ENCODE peak calls at places on chromosomes 5 and 9, in seven cellular contexts. F is tibial artery; J is A549; V is CD8-positive, alpha-beta memory T cell; B is lower lobe of right lung; X is PC-9; L is PC-3. T is an unnamed sample. For H3K9me3, the result is how much of the 10 kb centered on the place peaks cover.

GRCh38 chr9:130770679-130771442 is 64.2 kb upstream of the ABL1 start:
- DNase-seq in V (no peak), L (peak), F (no peak), B (no peak), X (peak), J (peak), T (no peak)

GRCh38 chr9:31023793-31024192 is 1360.7 kb upstream of the ACO1 start:
- DNase-seq in V (no peak), X (no peak), L (no peak), F (no peak), J (no peak), B (no peak), T (no peak)

GRCh38 chr9:16405421-16405820 is 465.0 kb downstream of the BNC2 start:
- DNase-seq in V (no peak), B (no peak), X (no peak), F (no peak), L (no peak), J (no peak), T (no peak)

GRCh38 chr5:1762121-1762877 is 37.3 kb downstream of the MRPL36 start:
- DNase-seq in L (no peak), X (no peak), F (peak), J (no peak), B (peak), V (no peak), T (no peak)

GRCh38 chr9:74753650-74754049 is 134.1 kb downstream of the TRPM6 start:
- DNase-seq in V (no peak), X (no peak), L (no peak), F (no peak), J (no peak), B (no peak), T (no peak)

GRCh38 chr9:99544526-99544925 is 277.2 kb upstream of the NR4A3 start:
- DNase-seq in L (no peak), B (no peak), J (no peak), F (no peak), V (no peak), X (no peak), T (no peak)

GRCh38 chr9:129471201-129472019 is 149.5 kb downstream of the C9orf50 start:
- DNase-seq in X (no peak), L (no peak), F (no peak), J (no peak), B (no peak), V (no peak), T (no peak)

GRCh38 chr5:82387041-82387818 is 109.1 kb upstream of the RPS23 start:
- DNase-seq in X (peak), L (peak), B (no peak), J (peak), F (no peak), V (no peak), T (no peak)

GRCh38 chr5:45796959-45797553 is 100.9 kb upstream of the HCN1 start:
- DNase-seq in V (no peak), J (no peak), B (no peak), F (no peak), X (no peak), L (peak), T (no peak)

GRCh38 chr9:36101916-36102741 is 34.4 kb upstream of the GLIPR2 start:
- DNase-seq in F (peak), L (peak), X (peak), J (peak), B (no peak), V (no peak), T (no peak)

GRCh38 chr5:115685480-115685879 is 59.6 kb upstream of the TMED7 start:
- DNase-seq in X (no peak), V (no peak), L (no peak), B (no peak), J (no peak), F (no peak), T (no peak)

GRCh38 chr5:31365776-31366175 is 166.1 kb downstream of the DROSHA start:
- DNase-seq in J (no peak), F (no peak), X (peak), V (no peak), L (no peak), B (no peak), T (no peak)

GRCh38 chr5:18789216-18789615 is 1155.0 kb downstream of the TAF11L14 start:
- DNase-seq in F (no peak), J (no peak), L (no peak), B (no peak), V (no peak), X (no peak), T (no peak)

GRCh38 chr5:115415143-115415491 is 118.7 kb upstream of the CCDC112 start:
- DNase-seq in J (peak), X (peak), B (peak), F (no peak), V (no peak), L (peak), T (no peak)

GRCh38 chr9:70044450-70045307 is 1.0 kb downstream of the MAMDC2 start:
- DNase-seq in F (no peak), L (no peak), B (no peak), J (peak), X (peak), V (no peak), T (no peak)

GRCh38 chr9:21994996-21995651 is 533 bp downstream of the CDKN2B-AS1 start:
- DNase-seq in L (peak), F (peak), J (no peak), B (peak), V (peak), X (peak), T (peak)

GRCh38 chr9:89022902-89023301 is 31.6 kb downstream of the S1PR3 start:
- DNase-seq in L (no peak), X (no peak), B (peak), V (no peak), J (no peak), F (peak), T (no peak)

GRCh38 chr9:137430723-137431415 is 7.7 kb downstream of the NOXA1 start:
- DNase-seq in V (no peak), X (no peak), F (no peak), B (peak), L (no peak), J (no peak), T (no peak)
- H3K9me3 ChIP-seq in V (under half), X (under half), F (under half), B (under half), L (under half), J (under half), T (under half)

GRCh38 chr5:86463339-86463738 is 154.4 kb upstream of the COX7C start:
- DNase-seq in B (no peak), F (no peak), L (peak), V (no peak), X (no peak), J (peak), T (no peak)
- H3K9me3 ChIP-seq in B (under half), F (under half), L (under half), V (under half), X (under half), J (under half), T (under half)

GRCh38 chr9:1071730-1072129 is 21.6 kb downstream of the DMRT2 start:
- DNase-seq in B (peak), J (no peak), X (no peak), F (no peak), L (peak), V (no peak), T (no peak)

GRCh38 chr9:1077616-1078015 is 27.5 kb downstream of the DMRT2 start:
- DNase-seq in B (no peak), J (no peak), X (no peak), L (no peak), F (no peak), V (no peak), T (no peak)

DNA sequence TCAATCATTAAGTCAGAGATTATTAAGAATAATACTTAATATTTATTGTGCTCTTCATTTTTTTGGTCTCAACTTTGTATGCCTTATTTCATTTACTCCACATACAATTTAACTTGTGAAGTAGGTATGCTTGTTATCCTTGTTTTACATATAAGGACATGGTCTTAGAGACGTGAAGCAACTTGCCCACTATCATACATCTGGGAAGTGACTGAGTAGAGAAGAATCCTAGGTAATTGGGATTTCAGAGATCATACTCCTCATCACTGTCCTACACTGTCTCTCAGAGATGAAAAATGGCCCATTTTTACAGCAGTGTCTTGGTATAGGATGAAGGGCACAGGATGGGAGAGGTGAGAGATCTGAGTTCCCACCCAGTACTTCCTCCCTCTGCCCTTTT is 23.3 kb downstream of the DMRT2 start:
- DNase-seq in X (no peak), L (no peak), V (no peak), J (no peak), F (no peak), B (no peak), T (no peak)
- H3K9me3 ChIP-seq in X (under half), L (under half), V (under half), J (under half), F (under half), B (under half), T (under half)

DNA sequence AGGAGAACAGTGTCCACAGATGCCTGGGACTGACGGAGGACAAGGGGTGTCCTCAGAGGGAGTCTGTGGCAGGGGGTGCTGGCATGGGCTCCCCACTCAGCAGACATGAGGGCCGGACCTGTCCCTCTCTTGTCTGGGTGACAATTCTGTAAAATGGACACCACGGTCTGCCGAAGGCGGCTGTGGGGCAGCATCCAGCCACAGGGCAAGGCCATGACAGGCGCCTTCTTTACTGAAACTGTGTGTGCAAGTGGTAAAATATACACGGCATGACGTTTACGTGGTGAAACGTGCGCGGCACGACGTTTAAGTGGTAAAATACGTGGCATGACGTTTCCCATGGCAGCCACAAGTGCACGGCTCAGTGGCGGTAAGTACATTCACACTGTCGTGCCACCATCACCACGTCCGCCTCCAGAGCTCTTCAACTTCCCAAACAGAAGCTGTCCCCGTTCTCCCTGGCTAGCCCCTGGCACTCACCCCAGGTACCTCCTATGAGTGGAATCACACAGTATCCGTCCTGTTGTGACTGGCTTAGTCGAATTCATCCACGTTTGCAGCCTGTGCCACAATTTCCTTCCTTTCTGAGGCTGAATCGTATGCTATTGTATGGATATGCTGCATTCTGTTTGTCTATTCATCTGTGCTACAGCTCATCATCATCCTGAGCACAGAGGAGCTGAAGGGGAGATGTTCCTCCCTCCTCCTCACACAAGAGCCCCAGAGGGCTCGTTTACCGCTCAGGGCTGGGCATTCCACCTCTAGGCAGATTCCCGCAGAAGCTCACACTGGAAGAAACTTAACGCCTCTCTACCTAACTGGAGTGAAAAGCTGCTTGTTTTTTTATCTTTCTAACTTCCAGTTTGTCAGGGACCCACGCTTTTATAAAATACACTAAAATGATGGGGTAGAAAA is 52.5 kb downstream of the COL23A1 start:
- DNase-seq in L (no peak), J (no peak), F (no peak), X (no peak), V (no peak), B (no peak), T (no peak)
- H3K9me3 ChIP-seq in L (under half), J (under half), F (under half), X (under half), V (under half), B (under half), T (under half)

GRCh38 chr9:93750045-93750444 is 173.7 kb downstream of the PHF2 start:
- DNase-seq in J (no peak), F (no peak), X (no peak), B (no peak), L (no peak), V (no peak), T (no peak)
- H3K9me3 ChIP-seq in J (under half), F (under half), X (under half), B (under half), L (under half), V (under half), T (under half)

DNA sequence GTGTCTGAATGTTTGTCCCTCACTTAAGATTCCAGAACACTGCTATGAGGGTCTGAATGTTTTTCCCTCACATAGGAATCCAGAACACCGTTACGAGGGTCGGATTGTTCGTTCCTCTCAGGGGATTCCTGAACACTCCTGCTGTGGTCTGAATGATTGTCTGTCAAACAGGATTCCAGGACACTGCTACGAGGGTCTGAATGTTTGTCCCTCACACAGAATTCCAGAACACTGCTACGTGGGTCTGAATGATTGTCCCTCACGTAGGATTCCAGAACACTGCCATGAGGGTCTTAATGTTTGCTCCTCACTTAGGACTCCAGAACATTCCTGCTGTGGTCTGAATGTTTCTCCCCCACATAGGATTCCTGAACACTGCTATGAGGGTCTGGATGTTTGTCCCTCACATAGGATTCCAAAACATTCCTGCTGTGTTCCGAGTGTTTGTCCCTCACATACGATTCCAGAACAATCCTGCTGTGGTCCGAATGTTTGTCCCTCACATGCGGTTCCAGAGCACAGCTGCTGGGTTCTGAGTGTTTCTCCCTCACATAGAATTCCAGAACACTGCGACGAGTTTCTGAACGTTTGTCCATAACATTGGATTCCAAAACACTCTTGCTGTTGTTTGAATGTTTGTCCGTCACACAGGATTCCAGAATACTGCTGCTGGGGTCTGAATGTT is 199.5 kb downstream of the FOXD4L6 start:
- DNase-seq in X (no peak), J (no peak), L (no peak), F (no peak), V (no peak), B (no peak), T (no peak)
- H3K9me3 ChIP-seq in X (under half), J (half or more), L (under half), F (half or more), V (under half), B (half or more), T (half or more)